ENCODE peak calls at places on chromosomes 6 and 20, in ten cellular contexts. One of them, this sample, is unnamed.

GRCh38 chr6:5968817-5969726 is 37.7 kb downstream of the NRN1 start:
- DNase-seq in progenitor cell of endocrine pancreas: no peak
- DNase-seq in central memory CD4-positive, alpha-beta T cell: no peak
- DNase-seq in cardiac muscle cell: no peak
- DNase-seq in nephron progenitor cell: no peak
- DNase-seq in GM12891: no peak
- DNase-seq in stimulated activated CD4-positive, alpha-beta T cell treated with anti-CD3 and anti-CD28 coated beads, Interleukin-1b, Interleukin-23, amount 100 ng/mL, for 1 hour: no peak
- DNase-seq in HS-5: peak
- DNase-seq in activated B cell treated with CpG ODN at 0.5 μM for 24 hours: no peak
- DNase-seq in activated CD4-positive, alpha-beta T cell treated with anti-CD3 and anti-CD28 coated beads, Interleukin-2, amount 50 U/mL, for 48 hours: no peak
- DNase-seq in this sample: peak

GRCh38 chr20:57432874-57433491 is 41.8 kb downstream of the RBM38 start:
- DNase-seq in progenitor cell of endocrine pancreas: no peak
- DNase-seq in central memory CD4-positive, alpha-beta T cell: peak
- DNase-seq in cardiac muscle cell: peak
- DNase-seq in nephron progenitor cell: no peak
- DNase-seq in GM12891: peak
- DNase-seq in stimulated activated CD4-positive, alpha-beta T cell treated with anti-CD3 and anti-CD28 coated beads, Interleukin-1b, Interleukin-23, amount 100 ng/mL, for 1 hour: peak
- DNase-seq in HS-5: no peak
- DNase-seq in activated B cell treated with CpG ODN at 0.5 μM for 24 hours: peak
- DNase-seq in activated CD4-positive, alpha-beta T cell treated with anti-CD3 and anti-CD28 coated beads, Interleukin-2, amount 50 U/mL, for 48 hours: peak
- DNase-seq in this sample: no peak

GRCh38 chr6:139625998-139626975 is 251.8 kb upstream of the CITED2 start:
- DNase-seq in progenitor cell of endocrine pancreas: no peak
- DNase-seq in central memory CD4-positive, alpha-beta T cell: no peak
- DNase-seq in cardiac muscle cell: peak
- DNase-seq in nephron progenitor cell: peak
- DNase-seq in GM12891: no peak
- DNase-seq in stimulated activated CD4-positive, alpha-beta T cell treated with anti-CD3 and anti-CD28 coated beads, Interleukin-1b, Interleukin-23, amount 100 ng/mL, for 1 hour: no peak
- DNase-seq in HS-5: no peak
- DNase-seq in activated B cell treated with CpG ODN at 0.5 μM for 24 hours: no peak
- DNase-seq in activated CD4-positive, alpha-beta T cell treated with anti-CD3 and anti-CD28 coated beads, Interleukin-2, amount 50 U/mL, for 48 hours: no peak
- DNase-seq in this sample: no peak

GRCh38 chr20:44485078-44485829 is 9.6 kb downstream of the TTPAL start:
- DNase-seq in progenitor cell of endocrine pancreas: no peak
- DNase-seq in central memory CD4-positive, alpha-beta T cell: no peak
- DNase-seq in cardiac muscle cell: no peak
- DNase-seq in nephron progenitor cell: no peak
- DNase-seq in GM12891: no peak
- DNase-seq in stimulated activated CD4-positive, alpha-beta T cell treated with anti-CD3 and anti-CD28 coated beads, Interleukin-1b, Interleukin-23, amount 100 ng/mL, for 1 hour: no peak
- DNase-seq in HS-5: no peak
- DNase-seq in activated B cell treated with CpG ODN at 0.5 μM for 24 hours: no peak
- DNase-seq in activated CD4-positive, alpha-beta T cell treated with anti-CD3 and anti-CD28 coated beads, Interleukin-2, amount 50 U/mL, for 48 hours: no peak
- DNase-seq in this sample: no peak

GRCh38 chr6:44004625-44005506 is 122.4 kb downstream of the MRPL14 start:
- DNase-seq in progenitor cell of endocrine pancreas: no peak
- DNase-seq in central memory CD4-positive, alpha-beta T cell: no peak
- DNase-seq in cardiac muscle cell: no peak
- DNase-seq in nephron progenitor cell: no peak
- DNase-seq in GM12891: no peak
- DNase-seq in stimulated activated CD4-positive, alpha-beta T cell treated with anti-CD3 and anti-CD28 coated beads, Interleukin-1b, Interleukin-23, amount 100 ng/mL, for 1 hour: no peak
- DNase-seq in HS-5: no peak
- DNase-seq in activated B cell treated with CpG ODN at 0.5 μM for 24 hours: no peak
- DNase-seq in activated CD4-positive, alpha-beta T cell treated with anti-CD3 and anti-CD28 coated beads, Interleukin-2, amount 50 U/mL, for 48 hours: no peak
- DNase-seq in this sample: no peak

GRCh38 chr6:41167173-41167963 is 4.5 kb upstream of the TREM2 start:
- DNase-seq in progenitor cell of endocrine pancreas: peak
- DNase-seq in central memory CD4-positive, alpha-beta T cell: no peak
- DNase-seq in cardiac muscle cell: peak
- DNase-seq in nephron progenitor cell: peak
- DNase-seq in GM12891: no peak
- DNase-seq in stimulated activated CD4-positive, alpha-beta T cell treated with anti-CD3 and anti-CD28 coated beads, Interleukin-1b, Interleukin-23, amount 100 ng/mL, for 1 hour: no peak
- DNase-seq in HS-5: no peak
- DNase-seq in activated B cell treated with CpG ODN at 0.5 μM for 24 hours: no peak
- DNase-seq in activated CD4-positive, alpha-beta T cell treated with anti-CD3 and anti-CD28 coated beads, Interleukin-2, amount 50 U/mL, for 48 hours: no peak
- DNase-seq in this sample: no peak

GRCh38 chr6:128494440-128494839 is 26.0 kb downstream of the PTPRK start:
- DNase-seq in progenitor cell of endocrine pancreas: no peak
- DNase-seq in central memory CD4-positive, alpha-beta T cell: no peak
- DNase-seq in cardiac muscle cell: no peak
- DNase-seq in nephron progenitor cell: no peak
- DNase-seq in GM12891: no peak
- DNase-seq in stimulated activated CD4-positive, alpha-beta T cell treated with anti-CD3 and anti-CD28 coated beads, Interleukin-1b, Interleukin-23, amount 100 ng/mL, for 1 hour: no peak
- DNase-seq in HS-5: no peak
- DNase-seq in activated B cell treated with CpG ODN at 0.5 μM for 24 hours: no peak
- DNase-seq in activated CD4-positive, alpha-beta T cell treated with anti-CD3 and anti-CD28 coated beads, Interleukin-2, amount 50 U/mL, for 48 hours: no peak
- DNase-seq in this sample: no peak

GRCh38 chr6:133707456-133707855 is 181.5 kb upstream of the TCF21 start:
- DNase-seq in progenitor cell of endocrine pancreas: no peak
- DNase-seq in central memory CD4-positive, alpha-beta T cell: peak
- DNase-seq in cardiac muscle cell: peak
- DNase-seq in nephron progenitor cell: no peak
- DNase-seq in GM12891: no peak
- DNase-seq in stimulated activated CD4-positive, alpha-beta T cell treated with anti-CD3 and anti-CD28 coated beads, Interleukin-1b, Interleukin-23, amount 100 ng/mL, for 1 hour: no peak
- DNase-seq in HS-5: peak
- DNase-seq in activated B cell treated with CpG ODN at 0.5 μM for 24 hours: no peak
- DNase-seq in activated CD4-positive, alpha-beta T cell treated with anti-CD3 and anti-CD28 coated beads, Interleukin-2, amount 50 U/mL, for 48 hours: no peak
- DNase-seq in this sample: no peak

GRCh38 chr20:59403261-59403961 is 103.0 kb downstream of the EDN3 start:
- DNase-seq in progenitor cell of endocrine pancreas: peak
- DNase-seq in central memory CD4-positive, alpha-beta T cell: peak
- DNase-seq in cardiac muscle cell: peak
- DNase-seq in nephron progenitor cell: peak
- DNase-seq in GM12891: peak
- DNase-seq in stimulated activated CD4-positive, alpha-beta T cell treated with anti-CD3 and anti-CD28 coated beads, Interleukin-1b, Interleukin-23, amount 100 ng/mL, for 1 hour: peak
- DNase-seq in HS-5: no peak
- DNase-seq in activated B cell treated with CpG ODN at 0.5 μM for 24 hours: peak
- DNase-seq in activated CD4-positive, alpha-beta T cell treated with anti-CD3 and anti-CD28 coated beads, Interleukin-2, amount 50 U/mL, for 48 hours: peak
- DNase-seq in this sample: no peak

GRCh38 chr20:11178946-11179654 is 505.3 kb upstream of the JAG1 start:
- DNase-seq in progenitor cell of endocrine pancreas: no peak
- DNase-seq in central memory CD4-positive, alpha-beta T cell: no peak
- DNase-seq in cardiac muscle cell: peak
- DNase-seq in nephron progenitor cell: no peak
- DNase-seq in GM12891: no peak
- DNase-seq in stimulated activated CD4-positive, alpha-beta T cell treated with anti-CD3 and anti-CD28 coated beads, Interleukin-1b, Interleukin-23, amount 100 ng/mL, for 1 hour: no peak
- DNase-seq in HS-5: peak
- DNase-seq in activated B cell treated with CpG ODN at 0.5 μM for 24 hours: no peak
- DNase-seq in activated CD4-positive, alpha-beta T cell treated with anti-CD3 and anti-CD28 coated beads, Interleukin-2, amount 50 U/mL, for 48 hours: no peak
- DNase-seq in this sample: peak

GRCh38 chr6:157161912-157162311 is 161.4 kb downstream of the TMEM242 start:
- DNase-seq in progenitor cell of endocrine pancreas: no peak
- DNase-seq in central memory CD4-positive, alpha-beta T cell: no peak
- DNase-seq in cardiac muscle cell: no peak
- DNase-seq in nephron progenitor cell: no peak
- DNase-seq in GM12891: no peak
- DNase-seq in stimulated activated CD4-positive, alpha-beta T cell treated with anti-CD3 and anti-CD28 coated beads, Interleukin-1b, Interleukin-23, amount 100 ng/mL, for 1 hour: no peak
- DNase-seq in HS-5: no peak
- DNase-seq in activated B cell treated with CpG ODN at 0.5 μM for 24 hours: no peak
- DNase-seq in activated CD4-positive, alpha-beta T cell treated with anti-CD3 and anti-CD28 coated beads, Interleukin-2, amount 50 U/mL, for 48 hours: no peak
- DNase-seq in this sample: no peak

GRCh38 chr6:125114248-125114858 is 39.2 kb upstream of the TPD52L1 start:
- DNase-seq in progenitor cell of endocrine pancreas: no peak
- DNase-seq in central memory CD4-positive, alpha-beta T cell: peak
- DNase-seq in cardiac muscle cell: peak
- DNase-seq in nephron progenitor cell: peak
- DNase-seq in GM12891: no peak
- DNase-seq in stimulated activated CD4-positive, alpha-beta T cell treated with anti-CD3 and anti-CD28 coated beads, Interleukin-1b, Interleukin-23, amount 100 ng/mL, for 1 hour: no peak
- DNase-seq in HS-5: no peak
- DNase-seq in activated B cell treated with CpG ODN at 0.5 μM for 24 hours: no peak
- DNase-seq in activated CD4-positive, alpha-beta T cell treated with anti-CD3 and anti-CD28 coated beads, Interleukin-2, amount 50 U/mL, for 48 hours: peak
- DNase-seq in this sample: no peak

GRCh38 chr6:157405986-157406385 is 25.0 kb downstream of the ZDHHC14 start:
- DNase-seq in progenitor cell of endocrine pancreas: no peak
- DNase-seq in central memory CD4-positive, alpha-beta T cell: no peak
- DNase-seq in cardiac muscle cell: peak
- DNase-seq in nephron progenitor cell: no peak
- DNase-seq in GM12891: no peak
- DNase-seq in stimulated activated CD4-positive, alpha-beta T cell treated with anti-CD3 and anti-CD28 coated beads, Interleukin-1b, Interleukin-23, amount 100 ng/mL, for 1 hour: no peak
- DNase-seq in HS-5: no peak
- DNase-seq in activated B cell treated with CpG ODN at 0.5 μM for 24 hours: no peak
- DNase-seq in activated CD4-positive, alpha-beta T cell treated with anti-CD3 and anti-CD28 coated beads, Interleukin-2, amount 50 U/mL, for 48 hours: no peak
- DNase-seq in this sample: no peak

GRCh38 chr6:89289710-89290109 is 25.4 kb downstream of the GABRR2 start:
- DNase-seq in progenitor cell of endocrine pancreas: no peak
- DNase-seq in central memory CD4-positive, alpha-beta T cell: no peak
- DNase-seq in cardiac muscle cell: no peak
- DNase-seq in nephron progenitor cell: no peak
- DNase-seq in GM12891: no peak
- DNase-seq in stimulated activated CD4-positive, alpha-beta T cell treated with anti-CD3 and anti-CD28 coated beads, Interleukin-1b, Interleukin-23, amount 100 ng/mL, for 1 hour: no peak
- DNase-seq in HS-5: no peak
- DNase-seq in activated B cell treated with CpG ODN at 0.5 μM for 24 hours: no peak
- DNase-seq in activated CD4-positive, alpha-beta T cell treated with anti-CD3 and anti-CD28 coated beads, Interleukin-2, amount 50 U/mL, for 48 hours: no peak
- DNase-seq in this sample: no peak

GRCh38 chr6:156848533-156848932 is 71.4 kb downstream of the ARID1B start:
- DNase-seq in progenitor cell of endocrine pancreas: no peak
- DNase-seq in central memory CD4-positive, alpha-beta T cell: no peak
- DNase-seq in cardiac muscle cell: peak
- DNase-seq in nephron progenitor cell: peak
- DNase-seq in GM12891: no peak
- DNase-seq in stimulated activated CD4-positive, alpha-beta T cell treated with anti-CD3 and anti-CD28 coated beads, Interleukin-1b, Interleukin-23, amount 100 ng/mL, for 1 hour: no peak
- DNase-seq in HS-5: no peak
- DNase-seq in activated B cell treated with CpG ODN at 0.5 μM for 24 hours: no peak
- DNase-seq in activated CD4-positive, alpha-beta T cell treated with anti-CD3 and anti-CD28 coated beads, Interleukin-2, amount 50 U/mL, for 48 hours: no peak
- DNase-seq in this sample: peak

GRCh38 chr6:36853325-36853724 is 14.1 kb upstream of the CPNE5 start:
- DNase-seq in progenitor cell of endocrine pancreas: no peak
- DNase-seq in central memory CD4-positive, alpha-beta T cell: no peak
- DNase-seq in cardiac muscle cell: peak
- DNase-seq in nephron progenitor cell: no peak
- DNase-seq in GM12891: no peak
- DNase-seq in stimulated activated CD4-positive, alpha-beta T cell treated with anti-CD3 and anti-CD28 coated beads, Interleukin-1b, Interleukin-23, amount 100 ng/mL, for 1 hour: no peak
- DNase-seq in HS-5: peak
- DNase-seq in activated B cell treated with CpG ODN at 0.5 μM for 24 hours: no peak
- DNase-seq in activated CD4-positive, alpha-beta T cell treated with anti-CD3 and anti-CD28 coated beads, Interleukin-2, amount 50 U/mL, for 48 hours: no peak
- DNase-seq in this sample: peak

GRCh38 chr6:157221817-157222175 is 101.5 kb downstream of the TMEM242 start:
- DNase-seq in progenitor cell of endocrine pancreas: no peak
- DNase-seq in central memory CD4-positive, alpha-beta T cell: no peak
- DNase-seq in cardiac muscle cell: no peak
- DNase-seq in nephron progenitor cell: no peak
- DNase-seq in GM12891: no peak
- DNase-seq in stimulated activated CD4-positive, alpha-beta T cell treated with anti-CD3 and anti-CD28 coated beads, Interleukin-1b, Interleukin-23, amount 100 ng/mL, for 1 hour: no peak
- DNase-seq in HS-5: no peak
- DNase-seq in activated B cell treated with CpG ODN at 0.5 μM for 24 hours: no peak
- DNase-seq in activated CD4-positive, alpha-beta T cell treated with anti-CD3 and anti-CD28 coated beads, Interleukin-2, amount 50 U/mL, for 48 hours: no peak
- DNase-seq in this sample: no peak

GRCh38 chr20:11995750-11996567 is 78.3 kb downstream of the BTBD3 start:
- DNase-seq in progenitor cell of endocrine pancreas: no peak
- DNase-seq in central memory CD4-positive, alpha-beta T cell: no peak
- DNase-seq in cardiac muscle cell: peak
- DNase-seq in nephron progenitor cell: no peak
- DNase-seq in GM12891: no peak
- DNase-seq in stimulated activated CD4-positive, alpha-beta T cell treated with anti-CD3 and anti-CD28 coated beads, Interleukin-1b, Interleukin-23, amount 100 ng/mL, for 1 hour: no peak
- DNase-seq in HS-5: no peak
- DNase-seq in activated B cell treated with CpG ODN at 0.5 μM for 24 hours: no peak
- DNase-seq in activated CD4-positive, alpha-beta T cell treated with anti-CD3 and anti-CD28 coated beads, Interleukin-2, amount 50 U/mL, for 48 hours: no peak
- DNase-seq in this sample: no peak

GRCh38 chr20:29878281-29878741 is 1379.2 kb upstream of the DEFB115 start:
- DNase-seq in progenitor cell of endocrine pancreas: no peak
- DNase-seq in central memory CD4-positive, alpha-beta T cell: no peak
- DNase-seq in cardiac muscle cell: peak
- DNase-seq in nephron progenitor cell: no peak
- DNase-seq in GM12891: no peak
- DNase-seq in stimulated activated CD4-positive, alpha-beta T cell treated with anti-CD3 and anti-CD28 coated beads, Interleukin-1b, Interleukin-23, amount 100 ng/mL, for 1 hour: no peak
- DNase-seq in HS-5: no peak
- DNase-seq in activated B cell treated with CpG ODN at 0.5 μM for 24 hours: no peak
- DNase-seq in activated CD4-positive, alpha-beta T cell treated with anti-CD3 and anti-CD28 coated beads, Interleukin-2, amount 50 U/mL, for 48 hours: no peak
- DNase-seq in this sample: no peak

GRCh38 chr6:41200296-41200900 is 551 bp downstream of the TREML2 start:
- DNase-seq in progenitor cell of endocrine pancreas: no peak
- DNase-seq in central memory CD4-positive, alpha-beta T cell: peak
- DNase-seq in cardiac muscle cell: peak
- DNase-seq in nephron progenitor cell: no peak
- DNase-seq in GM12891: no peak
- DNase-seq in stimulated activated CD4-positive, alpha-beta T cell treated with anti-CD3 and anti-CD28 coated beads, Interleukin-1b, Interleukin-23, amount 100 ng/mL, for 1 hour: no peak
- DNase-seq in HS-5: no peak
- DNase-seq in activated B cell treated with CpG ODN at 0.5 μM for 24 hours: no peak
- DNase-seq in activated CD4-positive, alpha-beta T cell treated with anti-CD3 and anti-CD28 coated beads, Interleukin-2, amount 50 U/mL, for 48 hours: peak
- DNase-seq in this sample: no peak

GRCh38 chr20:9255171-9255570 is 186.3 kb downstream of the PLCB4 start:
- DNase-seq in progenitor cell of endocrine pancreas: no peak
- DNase-seq in central memory CD4-positive, alpha-beta T cell: no peak
- DNase-seq in cardiac muscle cell: no peak
- DNase-seq in nephron progenitor cell: no peak
- DNase-seq in GM12891: no peak
- DNase-seq in stimulated activated CD4-positive, alpha-beta T cell treated with anti-CD3 and anti-CD28 coated beads, Interleukin-1b, Interleukin-23, amount 100 ng/mL, for 1 hour: no peak
- DNase-seq in HS-5: no peak
- DNase-seq in activated B cell treated with CpG ODN at 0.5 μM for 24 hours: no peak
- DNase-seq in activated CD4-positive, alpha-beta T cell treated with anti-CD3 and anti-CD28 coated beads, Interleukin-2, amount 50 U/mL, for 48 hours: no peak
- DNase-seq in this sample: peak

GRCh38 chr20:50537546-50538201 is 27.5 kb downstream of the PTPN1 start:
- DNase-seq in progenitor cell of endocrine pancreas: no peak
- DNase-seq in central memory CD4-positive, alpha-beta T cell: no peak
- DNase-seq in cardiac muscle cell: no peak
- DNase-seq in nephron progenitor cell: no peak
- DNase-seq in GM12891: no peak
- DNase-seq in stimulated activated CD4-positive, alpha-beta T cell treated with anti-CD3 and anti-CD28 coated beads, Interleukin-1b, Interleukin-23, amount 100 ng/mL, for 1 hour: no peak
- DNase-seq in HS-5: no peak
- DNase-seq in activated B cell treated with CpG ODN at 0.5 μM for 24 hours: no peak
- DNase-seq in activated CD4-positive, alpha-beta T cell treated with anti-CD3 and anti-CD28 coated beads, Interleukin-2, amount 50 U/mL, for 48 hours: no peak
- DNase-seq in this sample: no peak

GRCh38 chr20:33239979-33240736 is 4.4 kb downstream of the BPIFA1 start:
- DNase-seq in progenitor cell of endocrine pancreas: no peak
- DNase-seq in central memory CD4-positive, alpha-beta T cell: no peak
- DNase-seq in cardiac muscle cell: no peak
- DNase-seq in nephron progenitor cell: no peak
- DNase-seq in GM12891: no peak
- DNase-seq in stimulated activated CD4-positive, alpha-beta T cell treated with anti-CD3 and anti-CD28 coated beads, Interleukin-1b, Interleukin-23, amount 100 ng/mL, for 1 hour: no peak
- DNase-seq in HS-5: no peak
- DNase-seq in activated B cell treated with CpG ODN at 0.5 μM for 24 hours: no peak
- DNase-seq in activated CD4-positive, alpha-beta T cell treated with anti-CD3 and anti-CD28 coated beads, Interleukin-2, amount 50 U/mL, for 48 hours: no peak
- DNase-seq in this sample: no peak

GRCh38 chr6:122947355-122947754 is 48.7 kb upstream of the CLVS2 start:
- DNase-seq in progenitor cell of endocrine pancreas: no peak
- DNase-seq in central memory CD4-positive, alpha-beta T cell: no peak
- DNase-seq in cardiac muscle cell: no peak
- DNase-seq in nephron progenitor cell: peak
- DNase-seq in GM12891: peak
- DNase-seq in stimulated activated CD4-positive, alpha-beta T cell treated with anti-CD3 and anti-CD28 coated beads, Interleukin-1b, Interleukin-23, amount 100 ng/mL, for 1 hour: no peak
- DNase-seq in HS-5: peak
- DNase-seq in activated B cell treated with CpG ODN at 0.5 μM for 24 hours: no peak
- DNase-seq in activated CD4-positive, alpha-beta T cell treated with anti-CD3 and anti-CD28 coated beads, Interleukin-2, amount 50 U/mL, for 48 hours: no peak
- DNase-seq in this sample: peak

GRCh38 chr6:104640141-104640700 is 219.5 kb downstream of the HACE1 start:
- DNase-seq in progenitor cell of endocrine pancreas: no peak
- DNase-seq in central memory CD4-positive, alpha-beta T cell: no peak
- DNase-seq in cardiac muscle cell: peak
- DNase-seq in nephron progenitor cell: no peak
- DNase-seq in GM12891: no peak
- DNase-seq in stimulated activated CD4-positive, alpha-beta T cell treated with anti-CD3 and anti-CD28 coated beads, Interleukin-1b, Interleukin-23, amount 100 ng/mL, for 1 hour: no peak
- DNase-seq in HS-5: no peak
- DNase-seq in activated B cell treated with CpG ODN at 0.5 μM for 24 hours: no peak
- DNase-seq in activated CD4-positive, alpha-beta T cell treated with anti-CD3 and anti-CD28 coated beads, Interleukin-2, amount 50 U/mL, for 48 hours: no peak
- DNase-seq in this sample: peak

GRCh38 chr6:116884530-116884929 is 7.5 kb downstream of the RFX6 start:
- DNase-seq in progenitor cell of endocrine pancreas: no peak
- DNase-seq in central memory CD4-positive, alpha-beta T cell: no peak
- DNase-seq in cardiac muscle cell: no peak
- DNase-seq in nephron progenitor cell: no peak
- DNase-seq in GM12891: no peak
- DNase-seq in stimulated activated CD4-positive, alpha-beta T cell treated with anti-CD3 and anti-CD28 coated beads, Interleukin-1b, Interleukin-23, amount 100 ng/mL, for 1 hour: no peak
- DNase-seq in HS-5: no peak
- DNase-seq in activated B cell treated with CpG ODN at 0.5 μM for 24 hours: no peak
- DNase-seq in activated CD4-positive, alpha-beta T cell treated with anti-CD3 and anti-CD28 coated beads, Interleukin-2, amount 50 U/mL, for 48 hours: no peak
- DNase-seq in this sample: no peak

GRCh38 chr6:134626131-134626530 is 308.2 kb upstream of the SGK1 start:
- DNase-seq in progenitor cell of endocrine pancreas: no peak
- DNase-seq in central memory CD4-positive, alpha-beta T cell: no peak
- DNase-seq in cardiac muscle cell: no peak
- DNase-seq in nephron progenitor cell: no peak
- DNase-seq in GM12891: no peak
- DNase-seq in stimulated activated CD4-positive, alpha-beta T cell treated with anti-CD3 and anti-CD28 coated beads, Interleukin-1b, Interleukin-23, amount 100 ng/mL, for 1 hour: no peak
- DNase-seq in HS-5: no peak
- DNase-seq in activated B cell treated with CpG ODN at 0.5 μM for 24 hours: no peak
- DNase-seq in activated CD4-positive, alpha-beta T cell treated with anti-CD3 and anti-CD28 coated beads, Interleukin-2, amount 50 U/mL, for 48 hours: no peak
- DNase-seq in this sample: no peak

This sample was measured in retinal pigment epithelial cell.